ENCODE peak calls at places on chromosomes 3 and 15, in six cellular contexts. S, I, C, H, Q and D are unnamed samples.

GRCh38 chr3:81726132-81726531 is 35.3 kb downstream of the GBE1 start:
- DNase-seq in Q (no peak), I (no peak), S (peak), H (no peak), C (no peak), D (no peak)

GRCh38 chr15:24877174-24877573 is 77.6 kb upstream of the SNRPN start:
- DNase-seq in C (no peak), S (no peak), H (no peak), I (no peak), Q (no peak), D (no peak)

GRCh38 chr3:42731476-42732195 is 29.0 kb upstream of the HHATL start:
- DNase-seq in I (no peak), S (no peak), H (no peak), C (no peak), Q (no peak), D (no peak)

GRCh38 chr15:68536331-68537095 is 42.3 kb upstream of the CORO2B start:
- DNase-seq in H (no peak), I (no peak), S (peak), C (no peak), Q (no peak), D (no peak)

GRCh38 chr15:38401716-38402115 is 52.2 kb upstream of the FAM98B start:
- DNase-seq in I (no peak), S (no peak), H (no peak), C (no peak), Q (no peak), D (no peak)

GRCh38 chr15:72724028-72724427 is 38.0 kb downstream of the BBS4 start:
- DNase-seq in S (no peak), I (no peak), C (no peak), Q (no peak), H (no peak), D (no peak)

GRCh38 chr15:62389887-62390792 is 225.1 kb upstream of the C2CD4B start:
- DNase-seq in S (no peak), C (peak), I (peak), Q (peak), H (peak), D (peak)

GRCh38 chr3:176974303-176974702 is 223.0 kb downstream of the TBL1XR1 start:
- DNase-seq in C (no peak), H (no peak), I (no peak), Q (no peak), S (no peak), D (no peak)

GRCh38 chr3:188468196-188468595 is 314.2 kb downstream of the LPP start:
- DNase-seq in H (no peak), I (no peak), S (no peak), Q (no peak), C (no peak), D (no peak)

GRCh38 chr3:57911588-57911987 is 96.6 kb upstream of the FLNB start:
- DNase-seq in H (no peak), C (no peak), Q (no peak), S (no peak), I (no peak), D (no peak)

GRCh38 chr15:49918106-49918505 is 200.9 kb downstream of the ATP8B4 start:
- DNase-seq in C (no peak), I (no peak), H (no peak), S (no peak), Q (no peak), D (no peak)

GRCh38 chr3:139204756-139205155 is 139.1 kb upstream of the MRPS22 start:
- DNase-seq in I (no peak), C (no peak), H (no peak), Q (no peak), S (peak), D (no peak)

GRCh38 chr15:68383161-68384074 is 48.5 kb downstream of the ITGA11 start:
- DNase-seq in I (peak), S (no peak), C (no peak), Q (no peak), H (peak), D (no peak)

GRCh38 chr3:108136888-108137814 is 46.3 kb upstream of the CD47 start:
- DNase-seq in C (no peak), Q (no peak), I (no peak), S (no peak), H (no peak), D (no peak)

GRCh38 chr3:106185949-106186348 is 317.1 kb upstream of the CBLB start:
- DNase-seq in H (no peak), S (no peak), Q (no peak), I (no peak), C (no peak), D (no peak)

GRCh38 chr15:79128556-79128955 is 38.0 kb upstream of the RASGRF1 start:
- DNase-seq in Q (no peak), C (no peak), I (no peak), S (no peak), H (no peak), D (no peak)

GRCh38 chr3:112813723-112814171 is 32.9 kb downstream of the CD200R1L start:
- DNase-seq in H (no peak), S (no peak), I (no peak), C (no peak), Q (no peak), D (no peak)

GRCh38 chr15:101187820-101188516 is 63.9 kb downstream of the CHSY1 start:
- DNase-seq in Q (no peak), S (peak), H (no peak), C (peak), I (no peak), D (no peak)

GRCh38 chr3:187209501-187209900 is 12.2 kb downstream of the RTP1 start:
- DNase-seq in I (no peak), H (no peak), C (no peak), Q (no peak), S (no peak), D (no peak)

GRCh38 chr15:66714543-66714981 is 12.5 kb downstream of the SMAD6 start:
- DNase-seq in H (no peak), S (peak), I (no peak), C (peak), Q (no peak), D (no peak)

GRCh38 chr3:124791142-124791541 is 60.9 kb downstream of the UMPS start:
- DNase-seq in C (no peak), I (no peak), Q (no peak), S (peak), H (no peak), D (no peak)